ENCODE peak calls at places on chromosomes 1 and 21, in nine cellular contexts. T is heart right ventricle; X is mesendoderm; Q is CD8-positive, alpha-beta memory T cell; V is mesenchymal stem cell; O is GM23248; J is PC-9; W is ovary; I is fibroblast of lung. K is an unnamed sample.

GRCh38 chr1:66533804-66534745 is at the start of gene SGIP1:
- DNase-seq in Q (no peak), O (peak; percentile 83), I (peak; percentile 72), X (peak; percentile 90), V (peak; percentile 89), J (no peak), W (peak; percentile 39), T (peak; percentile 80), K (peak; percentile 66)

GRCh38 chr1:158951956-158952355 is 20.6 kb downstream of the PYHIN1 start:
- DNase-seq in V (no peak), J (no peak), I (no peak), O (no peak), W (no peak), T (no peak), Q (no peak), X (no peak), K (no peak)

GRCh38 chr1:51622455-51622913 is 5.6 kb downstream of the OSBPL9 start:
- DNase-seq in O (peak; percentile 85), W (peak; percentile 52), V (peak; percentile 65), J (peak; percentile 87), X (peak; percentile 97), I (peak; percentile 63), T (peak; percentile 18), Q (no peak), K (peak; percentile 17)

GRCh38 chr1:154342836-154343472 is 17.6 kb downstream of the ATP8B2 start:
- DNase-seq in V (no peak), Q (peak; percentile 69), O (no peak), I (no peak), J (no peak), T (no peak), X (no peak), W (no peak), K (no peak)

GRCh38 chr1:93614550-93615200 is 67.0 kb downstream of the BCAR3 start:
- DNase-seq in V (no peak), X (peak; percentile 49), W (no peak), O (no peak), Q (no peak), J (no peak), I (no peak), T (no peak), K (no peak)

GRCh38 chr21:32101206-32101763 is 177.6 kb downstream of the MIS18A start:
- DNase-seq in J (no peak), I (no peak), T (no peak), O (no peak), Q (no peak), X (no peak), V (no peak), W (no peak), K (no peak)

GRCh38 chr1:236854602-236854978 is 59.5 kb downstream of the MTR start:
- DNase-seq in W (no peak), O (peak; percentile 70), V (peak; percentile 27), I (no peak), T (no peak), Q (no peak), X (peak; percentile 61), J (peak; percentile 16), K (no peak)

GRCh38 chr1:84299536-84300260 is 1.8 kb upstream of the SAMD13 start:
- DNase-seq in Q (no peak), I (peak; percentile 27), O (peak; percentile 31), W (no peak), X (no peak), J (no peak), V (peak; percentile 26), T (no peak), K (no peak)

GRCh38 chr1:85027242-85027983 is 20.9 kb downstream of the MCOLN3 start:
- DNase-seq in J (no peak), I (peak; percentile 24), W (no peak), O (peak; percentile 35), X (peak; percentile 26), Q (no peak), T (no peak), V (peak; percentile 36), K (no peak)

GRCh38 chr1:192061556-192061955 is 96.7 kb upstream of the RGS18 start:
- DNase-seq in X (peak; percentile 57), V (no peak), Q (no peak), W (no peak), T (no peak), J (peak; percentile 9), O (no peak), I (no peak), K (no peak)

GRCh38 chr1:182718311-182718710 is 33.9 kb upstream of the RGS8 start:
- DNase-seq in O (no peak), Q (no peak), J (no peak), W (no peak), V (no peak), T (no peak), X (no peak), I (no peak), K (no peak)

GRCh38 chr1:203311368-203312301 is 6.3 kb downstream of the BTG2 start:
- DNase-seq in O (no peak), W (peak; percentile 14), J (no peak), Q (no peak), I (no peak), T (no peak), V (peak; percentile 20), X (no peak), K (no peak)

GRCh38 chr1:80982831-80983230 is 817.9 kb upstream of the ADGRL2 start:
- DNase-seq in T (no peak), J (no peak), X (no peak), V (no peak), Q (no peak), W (no peak), I (no peak), O (no peak), K (no peak)

GRCh38 chr1:62025892-62026291 is 168.8 kb upstream of the L1TD1 start:
- DNase-seq in W (no peak), V (no peak), J (no peak), T (no peak), X (no peak), O (no peak), I (no peak), Q (no peak), K (no peak)

GRCh38 chr1:22196041-22196440 is 53.1 kb upstream of the WNT4 start:
- DNase-seq in W (no peak), O (no peak), J (peak; percentile 37), V (no peak), T (no peak), Q (no peak), X (no peak), I (no peak), K (no peak)

GRCh38 chr1:14970115-14970798 is 183.3 kb upstream of the TMEM51 start:
- DNase-seq in J (peak; percentile 55), V (peak; percentile 87), Q (no peak), O (peak; percentile 100), I (peak; percentile 79), T (peak; percentile 42), W (peak; percentile 70), X (peak; percentile 86), K (peak; percentile 55)

GRCh38 chr1:7583291-7584096 is 187.6 kb upstream of the VAMP3 start:
- DNase-seq in I (no peak), W (no peak), Q (no peak), X (no peak), T (no peak), O (no peak), J (no peak), V (no peak), K (no peak)

GRCh38 chr1:205301220-205301821 is 20.2 kb downstream of the NUAK2 start:
- DNase-seq in J (peak; percentile 85), I (peak; percentile 66), Q (no peak), O (peak; percentile 86), W (peak; percentile 56), V (peak; percentile 86), T (no peak), X (peak; percentile 100), K (no peak)
- H3K4me1 ChIP-seq in J (peaks cover 51% of the 10 kb centered on the region), I (peaks cover 31% of the 10 kb centered on the region), Q (peaks cover 19% of the 10 kb centered on the region), O (peaks cover 63% of the 10 kb centered on the region), W (peaks cover 10% of the 10 kb centered on the region), V (peaks cover 42% of the 10 kb centered on the region), T (no peaks in the 10 kb centered on the region), X (peaks cover 21% of the 10 kb centered on the region), K (peaks cover 13% of the 10 kb centered on the region)

DNA sequence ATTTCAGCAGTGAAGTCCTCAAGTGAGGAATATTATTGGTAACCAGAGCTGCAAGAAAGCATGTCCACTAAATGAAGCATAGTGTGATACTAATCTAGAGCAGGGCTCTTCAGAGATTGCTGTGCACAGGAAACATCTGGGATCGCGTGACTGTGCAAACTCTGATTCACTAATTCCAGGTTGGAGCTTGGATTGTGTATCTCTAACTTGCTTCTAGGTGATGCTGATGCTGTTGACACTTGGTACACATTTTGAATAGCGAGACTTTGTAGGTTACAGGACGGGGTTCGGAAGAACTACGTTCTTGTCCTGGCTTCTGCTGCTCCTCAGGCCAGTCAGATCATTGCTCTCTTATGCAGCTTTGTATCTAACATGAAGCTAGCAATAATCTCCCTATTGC is 66.5 kb downstream of the PRRX1 start:
- DNase-seq in W (no peak), J (no peak), I (no peak), T (no peak), X (no peak), Q (no peak), O (peak; percentile 44), V (no peak), K (no peak)
- H3K4me3 ChIP-seq in W (no peak overlapping the region), J (no peak overlapping the region), I (no peak overlapping the region), T (no peak overlapping the region), X (no peak overlapping the region), Q (no peak overlapping the region), O (no peak overlapping the region), V (no peak overlapping the region), K (no peak overlapping the region)

DNA sequence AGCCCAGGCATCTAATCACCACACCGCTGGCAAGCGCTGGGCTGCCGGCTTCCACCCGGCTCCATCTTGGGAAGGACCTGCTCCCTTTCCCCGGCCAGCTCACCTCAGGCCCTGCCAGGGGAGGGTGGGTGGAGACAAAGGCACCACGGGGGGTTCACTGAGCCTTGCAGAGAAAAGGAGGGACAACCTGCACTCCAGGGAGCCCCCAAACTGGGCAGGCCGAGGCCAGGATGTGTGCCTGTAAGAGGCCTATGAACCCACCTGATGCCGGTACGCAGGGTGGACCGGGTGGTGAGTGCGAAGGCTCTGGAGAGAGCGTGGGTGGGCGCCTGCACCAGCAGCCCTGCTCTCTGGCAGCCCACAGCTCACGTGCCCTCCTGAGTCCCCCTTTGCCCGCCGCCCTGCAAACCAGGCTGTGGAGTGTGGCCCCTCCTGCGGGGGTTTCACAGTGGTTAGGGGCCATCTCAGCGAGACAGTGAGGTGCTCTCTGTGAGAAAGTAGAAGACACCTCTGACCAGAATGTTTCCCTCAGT is 22.2 kb downstream of the RHBG start:
- DNase-seq in X (no peak), T (no peak), I (no peak), W (no peak), V (no peak), O (no peak), Q (no peak), J (no peak), K (no peak)
- H3K27me3 ChIP-seq in X (no peaks in the 10 kb centered on the region), T (no peaks in the 10 kb centered on the region), I (peaks cover 42% of the 10 kb centered on the region), W (no peaks in the 10 kb centered on the region), V (peaks cover 78% of the 10 kb centered on the region), O (peaks cover 22% of the 10 kb centered on the region), Q (no peaks in the 10 kb centered on the region), J (no peaks in the 10 kb centered on the region), K (no peaks in the 10 kb centered on the region)

DNA sequence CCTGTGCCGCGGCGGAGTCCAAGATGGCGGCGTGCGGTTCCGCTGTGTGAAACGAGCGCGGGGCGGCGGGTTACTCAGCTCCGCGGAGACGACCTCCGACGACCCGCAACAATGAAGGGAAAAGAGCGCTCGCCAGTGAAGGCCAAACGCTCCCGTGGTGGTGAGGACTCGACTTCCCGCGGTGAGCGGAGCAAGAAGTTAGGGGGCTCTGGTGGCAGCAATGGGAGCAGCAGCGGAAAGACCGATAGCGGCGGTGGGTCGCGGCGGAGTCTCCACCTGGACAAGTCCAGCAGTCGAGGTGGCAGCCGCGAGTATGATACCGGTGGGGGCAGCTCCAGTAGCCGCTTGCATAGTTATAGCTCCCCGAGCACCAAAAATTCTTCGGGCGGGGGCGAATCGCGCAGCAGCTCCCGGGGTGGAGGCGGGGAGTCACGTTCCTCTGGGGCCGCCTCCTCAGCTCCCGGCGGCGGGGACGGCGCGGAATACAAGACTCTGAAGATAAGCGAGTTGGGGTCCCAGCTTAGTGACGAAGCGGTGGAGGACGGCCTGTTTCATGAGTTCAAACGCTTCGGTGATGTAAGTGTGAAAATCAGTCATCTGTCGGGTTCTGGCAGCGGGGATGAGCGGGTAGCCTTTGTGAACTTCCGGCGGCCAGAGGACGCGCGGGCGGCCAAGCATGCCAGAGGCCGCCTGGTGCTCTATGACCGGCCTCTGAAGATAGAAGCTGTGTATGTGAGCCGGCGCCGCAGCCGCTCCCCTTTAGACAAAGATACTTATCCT is 440 bp downstream of the RBM15 start:
- DNase-seq in W (no peak), V (peak; percentile 73), O (peak; percentile 79), I (peak; percentile 60), J (no peak), X (peak; percentile 94), T (peak; percentile 53), Q (peak; percentile 58), K (peak; percentile 61)
- H3K4me1 ChIP-seq in W (peaks cover 13% of the 10 kb centered on the region), V (peaks cover 21% of the 10 kb centered on the region), O (peaks cover 52% of the 10 kb centered on the region), I (peaks cover 19% of the 10 kb centered on the region), J (peaks cover 69% of the 10 kb centered on the region), X (peaks cover 8% of the 10 kb centered on the region), T (peaks cover 55% of the 10 kb centered on the region), Q (peaks cover 55% of the 10 kb centered on the region), K (peaks cover 12% of the 10 kb centered on the region)

K was measured in BE2C.